ENCODE peak calls at places on chromosome 17, in eight cellular contexts. M, P, D, U, R, E, B and I are unnamed samples.

GRCh38 chr17:31310260-31310659 is 3.6 kb downstream of the EVI2B start:
- DNase-seq in M (no peak), R (no peak), E (no peak), B (no peak), D (no peak), U (no peak), P (no peak), I (no peak)

GRCh38 chr17:27846042-27846655 is 45.8 kb upstream of the NOS2 start:
- DNase-seq in E (no peak), M (no peak), R (no peak), D (no peak), P (no peak), U (no peak), B (no peak), I (no peak)

GRCh38 chr17:65403616-65404015 is 157.8 kb downstream of the AXIN2 start:
- DNase-seq in E (no peak), U (no peak), M (no peak), B (no peak), D (no peak), P (no peak), R (no peak), I (no peak)

GRCh38 chr17:62219500-62219899 is 154.4 kb upstream of the MED13 start:
- DNase-seq in B (no peak), U (no peak), R (no peak), M (no peak), D (no peak), P (no peak), E (no peak), I (no peak)

GRCh38 chr17:2634361-2634960 is 41.0 kb downstream of the PAFAH1B1 start:
- DNase-seq in D (no peak), R (no peak), P (peak; percentile 68), M (peak; percentile 25), U (no peak), B (no peak), E (peak; percentile 93), I (no peak)

GRCh38 chr17:72870437-72870985 is 222.0 kb downstream of the SLC39A11 start:
- DNase-seq in M (no peak), U (no peak), D (no peak), P (no peak), B (no peak), E (no peak), R (no peak), I (no peak)

GRCh38 chr17:17474341-17474740 is 2.5 kb upstream of the MED9 start:
- DNase-seq in R (no peak), E (no peak), P (no peak), U (no peak), B (no peak), M (no peak), D (no peak), I (no peak)

GRCh38 chr17:63714550-63715277 is 14.8 kb upstream of the LIMD2 start:
- DNase-seq in E (no peak), P (no peak), D (peak; percentile 59), U (no peak), B (no peak), R (no peak), M (peak; percentile 71), I (peak; percentile 42)

GRCh38 chr17:39143552-39144093 is 7.8 kb downstream of the PLXDC1 start:
- DNase-seq in R (peak; percentile 52), M (no peak), P (no peak), B (peak; percentile 87), D (peak; percentile 78), E (no peak), U (no peak), I (no peak)

GRCh38 chr17:74454197-74455024 is 12.0 kb upstream of the CD300A start:
- DNase-seq in R (no peak), P (peak; percentile 48), D (no peak), E (peak; percentile 66), B (peak; percentile 95), U (no peak), M (peak; percentile 29), I (peak; percentile 39)

GRCh38 chr17:41530062-41531048 is 2.2 kb upstream of the KRT19 start:
- DNase-seq in P (peak; percentile 89), R (no peak), M (peak; percentile 93), U (no peak), D (no peak), E (peak; percentile 86), B (no peak), I (no peak)

GRCh38 chr17:8131844-8132441 is 8.0 kb upstream of the HES7 start:
- DNase-seq in M (no peak), R (no peak), D (no peak), U (no peak), B (no peak), E (no peak), P (no peak), I (no peak)

GRCh38 chr17:28029033-28029432 is 13.4 kb upstream of the NLK start:
- DNase-seq in E (no peak), U (no peak), D (no peak), P (no peak), R (no peak), B (no peak), M (no peak), I (no peak)

GRCh38 chr17:51803161-51803560 is 355.4 kb downstream of the CA10 start:
- DNase-seq in M (no peak), B (no peak), R (no peak), E (no peak), D (no peak), U (no peak), P (no peak), I (no peak)

GRCh38 chr17:4948997-4949320 is 629 bp upstream of the PFN1 start:
- DNase-seq in R (peak; percentile 58), B (peak; percentile 92), P (no peak), M (peak; percentile 89), D (peak; percentile 88), U (no peak), E (peak; percentile 64), I (peak; percentile 82)

GRCh38 chr17:27466748-27467375 is 10.6 kb downstream of the KSR1 start:
- DNase-seq in U (no peak), E (no peak), M (no peak), R (no peak), B (no peak), P (no peak), D (no peak), I (no peak)

DNA sequence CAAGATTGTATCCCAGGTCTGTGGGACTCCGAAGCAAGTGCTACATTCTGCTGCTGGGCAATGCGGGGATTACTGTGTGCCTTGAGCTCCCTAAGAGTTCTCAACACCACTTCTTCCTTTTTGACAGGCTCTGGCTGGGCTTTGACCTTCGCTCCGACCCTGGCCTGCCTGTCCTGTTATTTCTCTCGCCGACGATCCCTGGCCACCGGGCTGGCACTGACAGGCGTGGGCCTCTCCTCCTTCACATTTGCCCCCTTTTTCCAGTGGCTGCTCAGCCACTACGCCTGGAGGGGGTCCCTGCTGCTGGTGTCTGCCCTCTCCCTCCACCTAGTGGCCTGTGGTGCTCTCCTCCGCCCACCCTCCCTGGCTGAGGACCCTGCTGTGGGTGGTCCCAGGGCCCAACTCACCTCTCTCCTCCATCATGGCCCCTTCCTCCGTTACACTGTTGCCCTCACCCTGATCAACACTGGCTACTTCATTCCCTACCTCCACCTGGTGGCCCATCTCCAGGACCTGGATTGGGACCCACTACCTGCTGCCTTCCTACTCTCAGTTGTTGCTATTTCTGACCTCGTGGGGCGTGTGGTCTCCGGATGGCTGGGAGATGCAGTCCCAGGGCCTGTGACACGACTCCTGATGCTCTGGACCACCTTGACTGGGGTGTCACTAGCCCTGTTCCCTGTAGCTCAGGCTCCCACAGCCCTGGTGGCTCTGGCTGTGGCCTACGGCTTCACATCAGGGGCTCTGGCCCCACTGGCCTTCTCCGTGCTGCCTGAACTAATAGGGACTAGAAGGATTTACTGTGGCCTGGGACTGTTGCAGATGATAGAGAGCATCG is 2.4 kb downstream of the SLC16A13 start:
- DNase-seq in P (no peak), U (no peak), D (no peak), E (no peak), M (no peak), B (no peak), R (no peak), I (no peak)
- TF ChIP-seq CTCF in P (no peak), U (peak; percentile 37), D (no peak), E (no peak), M (no peak), B (no peak), R (no peak), I (no peak)

GRCh38 chr17:46979023-46979870 is at the start of gene RPRML:
- DNase-seq in P (peak; percentile 25), U (no peak), R (no peak), D (peak; percentile 31), B (no peak), M (no peak), E (no peak), I (peak; percentile 39)
- H3K4me3 ChIP-seq in P (peak within 1 kb of the TSS; percentile 60), U (peak within 1 kb of the TSS; percentile 70), R (peak within 1 kb of the TSS; percentile 60), D (peak within 1 kb of the TSS; percentile 50), B (peak within 1 kb of the TSS; percentile 43), M (peak within 1 kb of the TSS; percentile 40), E (peak within 1 kb of the TSS; percentile 61), I (peak within 1 kb of the TSS; percentile 7)

GRCh38 chr17:78925662-78926555 is 722 bp upstream of the TIMP2 start:
- DNase-seq in E (no peak), R (peak; percentile 87), D (peak; percentile 80), P (no peak), M (peak; percentile 87), B (peak; percentile 97), U (no peak), I (peak; percentile 54)
- TF ChIP-seq POLR2A in E (no peak), R (peak; percentile 37), D (no peak), P (no peak), M (no peak), B (peak; percentile 58), U (no peak), I (no peak)

GRCh38 chr17:78490156-78490555 is 87.0 kb downstream of the DNAH17 start:
- DNase-seq in E (no peak), R (no peak), U (no peak), D (no peak), M (no peak), P (no peak), B (no peak), I (no peak)

GRCh38 chr17:78493455-78494188 is 83.6 kb downstream of the DNAH17 start:
- DNase-seq in B (no peak), D (peak; percentile 65), U (no peak), M (no peak), P (no peak), E (no peak), R (no peak), I (peak; percentile 12)

GRCh38 chr17:78490673-78491072 is 86.5 kb downstream of the DNAH17 start:
- DNase-seq in R (no peak), B (no peak), M (no peak), P (no peak), U (no peak), D (no peak), E (no peak), I (no peak)

GRCh38 chr17:78491236-78492115 is 85.7 kb downstream of the DNAH17 start:
- DNase-seq in E (no peak), R (no peak), B (no peak), P (no peak), D (no peak), U (no peak), M (no peak), I (no peak)

DNA sequence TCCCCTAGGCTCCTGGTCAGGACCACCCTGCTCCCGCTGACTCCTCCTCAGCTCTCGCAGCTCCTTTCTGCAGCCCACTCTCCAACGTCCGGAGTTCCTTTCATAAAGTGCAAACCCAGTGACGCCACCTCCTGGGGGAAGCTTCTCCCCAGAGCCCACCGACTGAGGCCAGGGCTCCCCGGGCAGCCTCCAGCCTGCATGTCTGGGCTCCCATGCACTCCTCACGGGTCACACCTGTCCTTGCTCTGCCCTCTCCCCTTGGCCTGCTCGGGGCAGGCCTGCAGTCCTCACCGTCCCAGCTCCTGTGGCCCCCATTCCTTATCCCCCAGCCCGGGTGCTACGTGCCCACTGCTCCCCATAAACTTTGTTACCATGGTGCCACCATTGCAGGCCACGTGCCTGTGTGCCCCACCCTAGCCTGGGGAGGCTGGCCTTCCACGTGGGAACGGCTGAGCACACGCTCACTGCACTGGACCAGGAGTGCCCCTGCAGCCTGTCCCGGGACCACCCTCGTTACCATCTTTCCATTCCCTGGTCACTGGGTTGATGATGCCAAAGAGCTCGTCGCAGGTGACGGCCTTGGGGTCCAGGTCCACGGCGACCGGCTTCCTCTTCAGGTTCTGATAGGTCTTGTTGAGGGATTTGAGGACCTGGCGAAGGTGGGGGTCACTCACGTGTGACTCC is 84.9 kb downstream of the DNAH17 start:
- DNase-seq in R (no peak), D (no peak), U (no peak), B (no peak), M (no peak), P (no peak), E (no peak), I (no peak)
- TF ChIP-seq CTCF in R (no peak), D (no peak), U (no peak), B (no peak), M (no peak), P (no peak), E (no peak), I (no peak)